ENCODE peak calls at places on chromosomes 13 and 19, in eight cellular contexts. X is left colon, I is dermis microvascular lymphatic vessel endothelial cell, N is renal cortical epithelial cell, U is activated T-cell treated with anti-CD3 and anti-CD28 coated beads for 1 hour, Y is lower leg skin, T is mesothelial cell of epicardium, H is iPS DF 6.9. R is an unnamed sample.

GRCh38 chr13:66071018-66071417 is 1159.1 kb downstream of the PCDH9 start:
- DNase-seq in X (no peak), I (no peak), N (no peak), U (no peak), Y (no peak), T (no peak), H (no peak), R (no peak)

GRCh38 chr19:778910-779653 is 18.2 kb upstream of the PTBP1 start:
- DNase-seq in X (no peak), I (peak; percentile 68), N (peak; percentile 95), U (no peak), Y (peak; percentile 94), T (no peak), H (no peak), R (peak; percentile 91)

GRCh38 chr19:18657590-18658365 is 20.9 kb downstream of the KLHL26 start:
- DNase-seq in X (no peak), I (peak; percentile 35), N (no peak), U (no peak), Y (no peak), T (no peak), H (no peak), R (no peak)

GRCh38 chr19:38800577-38801347 is 11.8 kb downstream of the LGALS7B start:
- DNase-seq in X (no peak), I (no peak), N (no peak), U (no peak), Y (no peak), T (no peak), H (no peak), R (no peak)

GRCh38 chr13:114106991-114107685 is 25.3 kb downstream of the RASA3 start:
- DNase-seq in X (peak; percentile 2), I (no peak), N (no peak), U (no peak), Y (peak; percentile 80), T (no peak), H (no peak), R (no peak)

GRCh38 chr13:79780240-79780639 is 299.3 kb downstream of the NDFIP2 start:
- DNase-seq in X (no peak), I (no peak), N (peak; percentile 28), U (no peak), Y (no peak), T (no peak), H (no peak), R (peak; percentile 59)

GRCh38 chr19:41223431-41224234 is 4.6 kb downstream of the AXL start:
- DNase-seq in X (no peak), I (peak; percentile 79), N (peak; percentile 90), U (no peak), Y (no peak), T (no peak), H (no peak), R (peak; percentile 96)

GRCh38 chr13:50410921-50411712 is 395.9 kb downstream of the KCNRG start:
- DNase-seq in X (no peak), I (peak; percentile 72), N (peak; percentile 90), U (no peak), Y (no peak), T (no peak), H (no peak), R (peak; percentile 88)

GRCh38 chr19:45972081-45972943 is 1.4 kb downstream of the NOVA2 start:
- DNase-seq in X (no peak), I (peak; percentile 45), N (no peak), U (no peak), Y (no peak), T (no peak), H (no peak), R (no peak)

GRCh38 chr13:31424130-31424729 is 224.5 kb downstream of the B3GLCT start:
- DNase-seq in X (peak; percentile 81), I (peak; percentile 83), N (peak; percentile 69), U (peak; percentile 35), Y (peak; percentile 93), T (peak; percentile 49), H (peak; percentile 63), R (peak; percentile 83)

GRCh38 chr19:5828661-5829566 is 10.6 kb downstream of the FUT6 start:
- DNase-seq in X (peak; percentile 50), I (no peak), N (no peak), U (no peak), Y (no peak), T (peak; percentile 53), H (no peak), R (no peak)

GRCh38 chr13:109785141-109785891 is 1.1 kb downstream of the IRS2 start:
- DNase-seq in X (peak; percentile 63), I (peak; percentile 38), N (no peak), U (peak; percentile 33), Y (peak; percentile 90), T (no peak), H (no peak), R (peak; percentile 68)

GRCh38 chr13:95164830-95165229 is 136.4 kb downstream of the ABCC4 start:
- DNase-seq in X (peak; percentile 77), I (no peak), N (no peak), U (no peak), Y (no peak), T (no peak), H (no peak), R (no peak)

GRCh38 chr19:34257559-34257924 is 3.2 kb downstream of the GARRE1 start:
- DNase-seq in X (no peak), I (no peak), N (no peak), U (no peak), Y (no peak), T (no peak), H (no peak), R (no peak)

GRCh38 chr13:109869312-109870237 is 83.2 kb upstream of the IRS2 start:
- DNase-seq in X (peak; percentile 74), I (peak; percentile 11), N (peak; percentile 72), U (no peak), Y (no peak), T (no peak), H (no peak), R (peak; percentile 93)

GRCh38 chr13:102392810-102393209 is 9.0 kb downstream of the FGF14 start:
- DNase-seq in X (no peak), I (no peak), N (peak; percentile 28), U (no peak), Y (no peak), T (no peak), H (no peak), R (peak; percentile 33)

GRCh38 chr19:49442793-49443365 is 1.6 kb upstream of the SLC17A7 start:
- DNase-seq in X (peak; percentile 95), I (peak; percentile 89), N (peak; percentile 75), U (no peak), Y (peak; percentile 99), T (peak; percentile 73), H (peak; percentile 91), R (peak; percentile 83)

GRCh38 chr19:34260771-34261173 is 6.4 kb downstream of the GARRE1 start:
- DNase-seq in X (no peak), I (no peak), N (no peak), U (no peak), Y (no peak), T (no peak), H (no peak), R (no peak)

GRCh38 chr19:3691372-3691716 is 8.9 kb downstream of the PIP5K1C start:
- DNase-seq in X (no peak), I (no peak), N (no peak), U (no peak), Y (no peak), T (no peak), H (no peak), R (no peak)

GRCh38 chr19:3814648-3815047 is 28.5 kb upstream of the MATK start:
- DNase-seq in X (no peak), I (no peak), N (no peak), U (no peak), Y (no peak), T (no peak), H (no peak), R (no peak)

GRCh38 chr13:99496322-99497142 is 4.7 kb upstream of the TM9SF2 start:
- DNase-seq in X (peak; percentile 44), I (peak; percentile 73), N (peak; percentile 5), U (peak; percentile 42), Y (peak; percentile 93), T (no peak), H (no peak), R (no peak)

GRCh38 chr19:31223805-31224534 is 125.3 kb downstream of the TSHZ3 start:
- DNase-seq in X (no peak), I (no peak), N (no peak), U (no peak), Y (no peak), T (no peak), H (no peak), R (no peak)

GRCh38 chr13:99926014-99926731 is 45.4 kb downstream of the ZIC5 start:
- DNase-seq in X (peak; percentile 56), I (peak; percentile 53), N (peak; percentile 57), U (no peak), Y (no peak), T (no peak), H (no peak), R (peak; percentile 70)

GRCh38 chr13:91133941-91134772 is 213.3 kb upstream of the MIR17HG start:
- DNase-seq in X (peak; percentile 20), I (peak; percentile 68), N (peak; percentile 81), U (no peak), Y (no peak), T (no peak), H (no peak), R (peak; percentile 81)

GRCh38 chr19:23402388-23402787 is 7.1 kb upstream of the ZNF91 start:
- DNase-seq in X (no peak), I (no peak), N (no peak), U (no peak), Y (peak; percentile 49), T (no peak), H (no peak), R (no peak)

GRCh38 chr13:38688674-38689073 is 1.8 kb downstream of the FREM2 start:
- DNase-seq in X (no peak), I (no peak), N (no peak), U (no peak), Y (no peak), T (peak; percentile 45), H (no peak), R (no peak)

GRCh38 chr13:51323824-51324511 is 15.5 kb upstream of the SERPINE3 start:
- DNase-seq in X (no peak), I (no peak), N (no peak), U (no peak), Y (no peak), T (no peak), H (no peak), R (peak; percentile 13)

GRCh38 chr19:15010497-15011255 is 31.0 kb upstream of the SLC1A6 start:
- DNase-seq in X (no peak), I (no peak), N (no peak), U (no peak), Y (no peak), T (no peak), H (peak; percentile 47), R (no peak)

GRCh38 chr13:30292325-30292724 is 15.0 kb downstream of the KATNAL1 start:
- DNase-seq in X (no peak), I (no peak), N (no peak), U (no peak), Y (no peak), T (no peak), H (no peak), R (no peak)

GRCh38 chr13:57631607-57632275 is at the start of gene PCDH17:
- DNase-seq in X (peak; percentile 3), I (peak; percentile 25), N (no peak), U (no peak), Y (no peak), T (peak; percentile 29), H (no peak), R (peak; percentile 20)

GRCh38 chr19:10288662-10289166 is 1.0 kb upstream of the ICAM5 start:
- DNase-seq in X (peak; percentile 64), I (peak; percentile 66), N (no peak), U (no peak), Y (no peak), T (no peak), H (no peak), R (peak; percentile 48)

R was measured in kidney tubule cell.